ENCODE peak calls at places on chromosome 18, in eight cellular contexts. C, Y, J, O, R, A, L and F are unnamed samples.

GRCh38 chr18:27750014-27750413 is 426.9 kb downstream of the CDH2 start:
- DNase-seq in O (no peak), L (no peak), A (no peak), J (peak; percentile 41), R (peak; percentile 26), Y (peak; percentile 45), C (no peak), F (peak; percentile 11)

GRCh38 chr18:25061345-25061744 is 290.6 kb downstream of the ZNF521 start:
- DNase-seq in J (no peak), R (no peak), O (no peak), Y (no peak), C (no peak), A (no peak), L (no peak), F (no peak)

GRCh38 chr18:74255022-74255658 is 36.6 kb downstream of the CYB5A start:
- DNase-seq in O (no peak), L (no peak), A (no peak), Y (peak; percentile 59), J (no peak), C (no peak), R (no peak), F (no peak)

GRCh38 chr18:72375628-72376027 is 168.5 kb downstream of the CBLN2 start:
- DNase-seq in R (no peak), C (no peak), O (no peak), J (no peak), Y (no peak), A (no peak), L (no peak), F (no peak)

GRCh38 chr18:78970774-78971333 is 8.8 kb upstream of the SALL3 start:
- DNase-seq in J (no peak), R (no peak), C (no peak), Y (no peak), O (no peak), A (no peak), L (no peak), F (no peak)

GRCh38 chr18:58044370-58045264 is 591 bp downstream of the NEDD4L start:
- DNase-seq in L (peak; percentile 68), J (peak; percentile 48), R (peak; percentile 35), C (peak; percentile 35), A (peak; percentile 15), O (peak; percentile 44), Y (peak; percentile 52), F (peak; percentile 67)

GRCh38 chr18:79570266-79571201 is 109.1 kb upstream of the CTDP1 start:
- DNase-seq in O (no peak), A (no peak), J (no peak), Y (no peak), L (no peak), C (no peak), R (no peak), F (peak; percentile 56)

GRCh38 chr18:58829263-58829662 is 35.4 kb upstream of the ZNF532 start:
- DNase-seq in L (no peak), J (no peak), R (no peak), O (no peak), A (no peak), C (no peak), Y (no peak), F (no peak)

GRCh38 chr18:68916734-68917133 is 118.9 kb downstream of the CCDC102B start:
- DNase-seq in Y (no peak), R (no peak), A (no peak), L (no peak), J (no peak), O (no peak), C (no peak), F (no peak)

GRCh38 chr18:2302628-2303516 is 268.4 kb downstream of the METTL4 start:
- DNase-seq in O (peak; percentile 77), J (no peak), L (no peak), Y (no peak), C (no peak), A (no peak), R (no peak), F (no peak)

GRCh38 chr18:3248670-3249359 is 1.2 kb downstream of the MYL12A start:
- DNase-seq in Y (no peak), R (no peak), L (no peak), C (no peak), O (no peak), A (no peak), J (no peak), F (peak; percentile 41)